ENCODE peak calls at places on chromosomes 2 and 18, in seven cellular contexts. J is SK-N-SH, Y is HepG2, B is H1, H is HCT116, G is GM12878, V is K562. I is an unnamed sample.

GRCh38 chr18:13120967-13121586 is 97.5 kb upstream of the LDLRAD4 start:
- DNase-seq in V (no peak), H (no peak), B (no peak), Y (no peak), G (no peak), J (no peak), I (no peak)

GRCh38 chr2:201642086-201642578 is 1.2 kb downstream of the TMEM237 start:
- DNase-seq in Y (no peak), G (peak), H (no peak), B (no peak), J (no peak), V (no peak), I (no peak)

GRCh38 chr2:101406867-101407266 is 19.6 kb upstream of the CREG2 start:
- DNase-seq in G (no peak), V (no peak), J (no peak), B (no peak), Y (no peak), H (no peak), I (no peak)

GRCh38 chr2:96534701-96535181 is 1.8 kb upstream of the ARID5A start:
- DNase-seq in J (peak), V (no peak), G (no peak), H (no peak), Y (no peak), B (no peak), I (peak)

GRCh38 chr2:178804791-178805190 is 2.4 kb downstream of the TTN start:
- DNase-seq in H (peak), Y (peak), B (no peak), G (no peak), V (peak), J (peak), I (peak)

GRCh38 chr18:10522574-10522973 is 3.3 kb upstream of the NAPG start:
- DNase-seq in Y (no peak), J (no peak), G (no peak), V (no peak), H (no peak), B (no peak), I (no peak)

GRCh38 chr2:16662440-16662839 is 3.2 kb downstream of the CYRIA start:
- DNase-seq in H (no peak), V (peak), J (no peak), B (no peak), Y (no peak), G (no peak), I (no peak)

GRCh38 chr2:6993230-6993640 is 76.0 kb downstream of the RNF144A start:
- DNase-seq in V (no peak), B (no peak), G (no peak), J (peak), H (no peak), Y (no peak), I (no peak)

GRCh38 chr2:70715161-70715985 is 52.6 kb downstream of the ADD2 start:
- DNase-seq in Y (no peak), V (no peak), J (peak), H (no peak), B (peak), G (no peak), I (no peak)

GRCh38 chr18:269480-270090 is 1.7 kb upstream of the THOC1 start:
- DNase-seq in J (no peak), G (no peak), Y (peak), V (peak), B (no peak), H (no peak), I (no peak)

GRCh38 chr2:200507179-200507578 is 2.7 kb downstream of the KCTD18 start:
- DNase-seq in B (no peak), Y (peak), J (no peak), G (no peak), V (no peak), H (no peak), I (no peak)
- TF ChIP-seq JUND in B (no peak), Y (no peak), J (no peak), G (no peak), V (no peak), H (no peak), I (no peak)

GRCh38 chr2:60550151-60550983 is 3.1 kb downstream of the BCL11A start:
- DNase-seq in G (no peak), B (peak), H (peak), Y (peak), J (peak), V (peak), I (peak)
- TF ChIP-seq JUND in G (no peak), B (no peak), H (no peak), Y (no peak), J (no peak), V (no peak), I (no peak)

DNA sequence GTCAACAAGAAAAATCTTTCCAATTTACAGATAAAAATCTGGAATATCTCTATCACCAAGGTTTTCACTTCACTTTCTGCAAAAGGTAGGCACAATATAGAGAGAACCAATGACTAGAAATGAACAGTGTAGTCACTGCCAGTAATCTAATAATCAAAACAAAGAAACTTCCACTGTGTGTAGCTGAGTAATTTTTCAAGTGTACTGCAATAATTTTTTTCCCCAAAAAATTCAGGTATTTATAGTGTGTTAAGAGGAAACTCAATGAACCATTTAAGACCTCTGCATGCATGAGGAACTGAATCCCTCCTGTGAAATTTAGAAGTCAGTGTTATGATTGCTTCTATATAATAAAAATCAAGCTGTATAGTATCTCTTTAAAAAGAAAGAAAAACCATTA is 121.8 kb downstream of the MEMO1 start:
- DNase-seq in B (no peak), H (no peak), G (no peak), V (no peak), Y (no peak), J (no peak), I (no peak)
- TF ChIP-seq JUND in B (no peak), H (no peak), G (no peak), V (no peak), Y (no peak), J (no peak), I (no peak)

GRCh38 chr2:239398536-239398935 is 2.3 kb downstream of the HDAC4 start:
- DNase-seq in H (no peak), J (peak), V (no peak), Y (no peak), B (no peak), G (no peak), I (no peak)

GRCh38 chr2:239399404-239399999 is 1.3 kb downstream of the HDAC4 start:
- DNase-seq in H (no peak), V (peak), B (no peak), J (peak), G (no peak), Y (peak), I (no peak)

GRCh38 chr2:239396881-239397681 is 3.7 kb downstream of the HDAC4 start:
- DNase-seq in H (no peak), Y (no peak), V (peak), J (no peak), G (no peak), B (no peak), I (no peak)

GRCh38 chr2:239400000-239400831 is 604 bp downstream of the HDAC4 start:
- DNase-seq in V (peak), B (no peak), J (peak), Y (peak), G (no peak), H (no peak), I (no peak)

DNA sequence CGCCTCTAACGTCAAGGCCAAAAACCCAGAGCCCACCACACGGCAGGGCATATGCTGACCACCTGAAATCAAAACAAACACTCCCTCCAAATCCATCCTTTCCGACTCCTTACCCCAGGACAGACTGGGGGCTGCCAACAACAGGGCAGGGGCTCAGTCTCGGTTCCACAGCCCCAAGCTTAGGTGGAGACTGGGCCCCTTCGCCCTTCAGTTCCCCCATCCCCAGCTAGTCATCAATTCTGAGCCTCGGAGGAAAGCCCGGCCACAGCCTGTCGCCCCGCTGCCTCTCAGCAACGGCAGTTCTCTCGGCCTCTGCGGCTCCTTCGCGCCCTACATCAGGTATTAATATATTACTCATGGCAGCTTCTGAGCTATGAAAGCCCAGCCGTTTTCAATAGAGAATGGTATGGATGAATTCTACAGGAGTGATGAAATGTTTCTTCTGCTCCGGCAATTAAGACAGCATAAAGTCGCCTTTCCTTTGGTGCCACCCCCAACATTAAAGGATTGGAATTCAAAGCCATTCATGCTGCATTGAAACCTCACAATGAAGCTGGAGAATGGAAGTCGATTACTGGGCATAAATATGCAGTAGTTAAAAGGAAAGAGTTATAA is 2.9 kb downstream of the HDAC4 start:
- DNase-seq in G (no peak), Y (no peak), V (no peak), J (no peak), H (no peak), B (no peak), I (no peak)
- TF ChIP-seq JUND in G (no peak), Y (no peak), V (no peak), J (no peak), H (no peak), B (no peak), I (no peak)